ENCODE peak calls at places on chromosomes 5 and 9, in six cellular contexts. E, M, F, R, A and C are unnamed samples.

GRCh38 chr5:54628049-54628448 is 110.5 kb downstream of the SNX18 start:
- DNase-seq in E (no peak), M (no peak), R (no peak), F (no peak), A (no peak), C (no peak)

GRCh38 chr5:171275822-171276544 is 33.1 kb upstream of the TLX3 start:
- DNase-seq in R (no peak), F (no peak), M (no peak), E (no peak), A (no peak), C (no peak)

GRCh38 chr5:158701406-158702177 is 398.1 kb downstream of the EBF1 start:
- DNase-seq in F (no peak), R (peak; percentile 63), A (no peak), E (no peak), M (no peak), C (no peak)

GRCh38 chr9:122219856-122220672 is 8.7 kb downstream of the LHX6 start:
- DNase-seq in R (no peak), M (peak; percentile 42), F (no peak), A (peak; percentile 34), E (no peak), C (no peak)

GRCh38 chr5:81408496-81408895 is 14.6 kb upstream of the ACOT12 start:
- DNase-seq in F (no peak), E (no peak), A (no peak), R (no peak), M (no peak), C (no peak)

GRCh38 chr9:113579270-113580040 is 115.9 kb downstream of the RGS3 start:
- DNase-seq in E (peak; percentile 91), A (no peak), M (peak; percentile 69), R (peak; percentile 75), F (no peak), C (peak; percentile 60)

GRCh38 chr9:33076031-33076359 is 479 bp downstream of the SMU1 start:
- DNase-seq in F (no peak), R (no peak), M (no peak), E (peak; percentile 7), A (no peak), C (no peak)

GRCh38 chr5:52977264-52977897 is 11.8 kb upstream of the ITGA2 start:
- DNase-seq in E (no peak), F (no peak), A (no peak), M (no peak), R (no peak), C (no peak)

GRCh38 chr5:79464695-79465332 is 49.1 kb downstream of the HOMER1 start:
- DNase-seq in R (no peak), M (no peak), E (peak; percentile 60), A (no peak), F (no peak), C (no peak)

GRCh38 chr9:128034821-128035764 is 32.0 kb downstream of the NAIF1 start:
- DNase-seq in M (peak; percentile 75), R (peak; percentile 55), F (peak; percentile 41), A (peak; percentile 80), E (peak; percentile 90), C (peak; percentile 76)

GRCh38 chr5:111953351-111954127 is 196.5 kb upstream of the NREP start:
- DNase-seq in M (no peak), E (no peak), R (peak; percentile 98), F (no peak), A (no peak), C (no peak)

GRCh38 chr5:55855509-55855908 is 4.4 kb downstream of the IL31RA start:
- DNase-seq in A (no peak), R (peak; percentile 17), F (no peak), M (no peak), E (no peak), C (peak; percentile 59)

GRCh38 chr9:133889498-133890301 is 102.4 kb downstream of the VAV2 start:
- DNase-seq in A (no peak), E (no peak), F (no peak), R (peak; percentile 38), M (no peak), C (no peak)

GRCh38 chr9:5186416-5187169 is 1.2 kb upstream of the INSL6 start:
- DNase-seq in A (peak; percentile 56), M (peak; percentile 67), F (peak; percentile 33), E (peak; percentile 50), R (peak; percentile 63), C (peak; percentile 76)

GRCh38 chr5:11527994-11528393 is 376.3 kb downstream of the CTNND2 start:
- DNase-seq in A (no peak), E (no peak), R (no peak), M (no peak), F (no peak), C (no peak)

GRCh38 chr5:111945535-111945934 is 188.5 kb upstream of the NREP start:
- DNase-seq in M (no peak), E (no peak), A (no peak), F (no peak), R (peak; percentile 74), C (no peak)

GRCh38 chr9:1606253-1606652 is 408.9 kb upstream of the SMARCA2 start:
- DNase-seq in F (no peak), R (no peak), E (no peak), A (no peak), M (no peak), C (no peak)

GRCh38 chr5:142412581-142412980 is 87.8 kb upstream of the SPRY4 start:
- DNase-seq in A (no peak), E (no peak), R (no peak), M (no peak), F (no peak), C (no peak)

GRCh38 chr5:96377167-96377566 is 55.9 kb downstream of the PCSK1 start:
- DNase-seq in F (no peak), A (no peak), M (no peak), E (no peak), R (peak; percentile 15), C (no peak)

GRCh38 chr5:65811004-65811403 is 89.0 kb downstream of the NLN start:
- DNase-seq in A (no peak), F (no peak), M (no peak), E (no peak), R (peak; percentile 84), C (no peak)

GRCh38 chr5:52799358-52799982 is 11.8 kb downstream of the ITGA1 start:
- DNase-seq in F (peak; percentile 23), A (peak; percentile 50), E (no peak), M (no peak), R (peak; percentile 61), C (peak; percentile 52)

GRCh38 chr5:152505442-152506042 is 100.5 kb upstream of the NMUR2 start:
- DNase-seq in R (peak; percentile 33), A (peak; percentile 61), M (no peak), F (peak; percentile 34), E (peak; percentile 49), C (peak; percentile 65)

GRCh38 chr5:154646841-154647759 is 108.1 kb upstream of the LARP1 start:
- DNase-seq in E (no peak), M (peak; percentile 56), R (peak; percentile 46), F (peak; percentile 36), A (peak; percentile 45), C (peak; percentile 64)

GRCh38 chr9:27564685-27565084 is 8.6 kb downstream of the C9orf72 start:
- DNase-seq in M (no peak), R (no peak), E (no peak), A (no peak), F (no peak), C (no peak)

GRCh38 chr9:129211686-129212085 is 33.6 kb upstream of the IER5L start:
- DNase-seq in E (no peak), R (no peak), M (no peak), A (no peak), F (no peak), C (no peak)

GRCh38 chr5:40442346-40442745 is 237.4 kb upstream of the PTGER4 start:
- DNase-seq in M (no peak), F (no peak), R (peak; percentile 12), A (no peak), E (no peak), C (no peak)

GRCh38 chr9:6758418-6759113 is 793 bp downstream of the KDM4C start:
- DNase-seq in R (peak; percentile 32), E (peak; percentile 69), M (peak; percentile 54), A (peak; percentile 56), F (peak; percentile 30), C (peak; percentile 76)
- TF ChIP-seq CTCF in R (no peak), E (no peak), M (no peak), A (no peak), F (no peak), C (no peak)

DNA sequence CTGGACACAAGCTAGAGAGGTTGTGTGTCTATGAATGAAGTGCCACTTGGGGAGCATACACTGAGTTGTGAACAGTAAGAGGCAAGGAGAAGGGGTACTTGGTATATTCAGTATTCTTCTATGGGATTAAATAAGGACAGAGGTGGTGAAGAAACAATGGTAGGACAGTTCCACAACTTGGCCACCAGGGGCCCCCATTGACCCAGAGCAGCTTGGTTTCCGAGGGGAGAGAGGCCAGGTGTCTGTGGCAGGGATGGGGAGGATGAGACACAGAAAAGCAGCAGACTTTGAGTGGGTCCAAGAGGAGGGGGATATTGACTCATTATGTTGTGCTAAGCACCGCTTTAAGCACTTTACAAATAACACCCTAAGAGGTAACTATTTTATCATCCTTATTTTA is 220.6 kb downstream of the MELK start:
- DNase-seq in M (no peak), E (peak; percentile 41), A (peak; percentile 63), R (no peak), F (no peak), C (no peak)
- TF ChIP-seq CTCF in M (peak; percentile 19), E (peak; percentile 85), A (peak; percentile 64), R (no peak), F (peak; percentile 48), C (peak; percentile 27)

DNA sequence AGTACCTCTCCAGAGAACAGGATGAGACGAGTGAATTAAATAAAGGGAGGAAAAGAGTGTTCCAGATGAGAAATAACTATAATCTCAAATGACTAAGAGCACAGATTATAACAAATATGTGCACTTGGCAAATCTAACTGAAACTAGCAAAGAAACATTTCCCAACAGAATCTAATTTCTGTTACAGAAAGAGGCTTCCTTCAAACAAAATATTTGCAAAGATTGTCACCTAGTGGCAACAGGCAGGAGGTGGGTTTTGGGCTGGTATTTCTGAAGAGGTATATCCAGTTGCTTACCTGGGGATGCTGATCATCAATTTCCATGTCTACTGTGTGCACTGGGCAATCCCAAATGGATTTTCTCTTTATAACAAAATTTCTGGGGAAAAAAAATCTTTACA is 5.6 kb upstream of the SPDL1 start:
- DNase-seq in M (no peak), A (no peak), R (peak; percentile 59), F (no peak), E (peak; percentile 12), C (no peak)
- TF ChIP-seq CTCF in M (no peak), A (no peak), R (peak; percentile 34), F (peak; percentile 58), E (peak; percentile 57), C (no peak)

DNA sequence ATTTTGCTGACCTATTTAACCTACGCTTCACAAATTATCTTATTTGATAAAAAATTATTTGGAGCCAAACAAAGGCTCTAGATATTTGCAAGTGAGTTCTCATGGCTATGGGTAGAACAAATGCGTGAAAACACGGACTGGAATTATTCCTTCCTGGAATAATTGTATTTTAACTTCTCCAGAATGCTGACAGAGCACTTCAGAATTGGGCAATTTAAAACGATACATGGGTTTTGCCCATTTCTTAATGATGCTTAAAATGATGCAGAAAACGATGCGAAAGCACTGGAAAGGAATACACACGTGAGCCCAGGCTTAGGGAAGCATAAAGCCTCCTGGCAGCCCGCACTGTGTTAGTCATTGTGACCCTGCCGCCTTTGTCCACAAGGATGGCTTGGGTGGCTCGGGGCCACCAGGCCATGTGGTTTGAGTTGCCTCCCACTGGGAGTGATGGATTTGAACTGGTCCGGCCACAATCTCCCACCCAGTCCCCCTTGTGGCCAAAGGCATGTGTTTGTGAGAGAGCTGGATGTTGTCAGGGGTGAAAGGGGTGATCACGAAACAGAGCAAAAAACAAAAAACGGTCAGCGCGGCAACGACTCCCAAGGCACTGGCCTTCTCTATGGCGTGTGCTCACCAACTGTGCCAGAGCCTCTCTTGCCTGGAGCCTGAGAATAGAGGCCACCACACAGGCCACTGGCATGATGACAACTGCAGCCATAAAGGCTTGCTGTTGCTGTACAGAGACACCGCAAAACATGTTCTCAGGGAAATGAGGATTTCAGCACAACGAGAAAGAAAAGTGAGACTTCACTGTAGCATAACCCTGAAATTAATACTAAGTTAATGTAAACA is 234.2 kb upstream of the ADAMTS16 start:
- DNase-seq in E (no peak), A (peak; percentile 47), R (peak; percentile 50), F (no peak), M (no peak), C (no peak)
- TF ChIP-seq CTCF in E (no peak), A (no peak), R (no peak), F (peak; percentile 42), M (no peak), C (no peak)